ENCODE peak calls at places on chromosomes 11 and 22, in six cellular contexts. One of them, this sample, is unnamed.

GRCh38 chr11:10544491-10545470 is 3.8 kb upstream of the RNF141 start:
- DNase-seq in left lung: no peak
- DNase-seq in HCT116: no peak
- DNase-seq in fibroblast of pulmonary artery: no peak
- DNase-seq in CD8-positive, alpha-beta T cell: no peak
- DNase-seq in A549: no peak
- DNase-seq in this sample: no peak

GRCh38 chr11:13114566-13115465 is 105.7 kb downstream of the RASSF10 start:
- DNase-seq in left lung: peak
- DNase-seq in HCT116: no peak
- DNase-seq in fibroblast of pulmonary artery: no peak
- DNase-seq in CD8-positive, alpha-beta T cell: no peak
- DNase-seq in A549: peak
- DNase-seq in this sample: peak

GRCh38 chr11:124670732-124671131 is 2.8 kb downstream of the SIAE start:
- DNase-seq in left lung: no peak
- DNase-seq in HCT116: no peak
- DNase-seq in fibroblast of pulmonary artery: peak
- DNase-seq in CD8-positive, alpha-beta T cell: peak
- DNase-seq in A549: no peak
- DNase-seq in this sample: no peak

GRCh38 chr22:40808018-40808841 is 10.9 kb downstream of the SLC25A17 start:
- DNase-seq in left lung: no peak
- DNase-seq in HCT116: no peak
- DNase-seq in fibroblast of pulmonary artery: peak
- DNase-seq in CD8-positive, alpha-beta T cell: no peak
- DNase-seq in A549: no peak
- DNase-seq in this sample: no peak

GRCh38 chr22:37167176-37167980 is 17.7 kb upstream of the IL2RB start:
- DNase-seq in left lung: peak
- DNase-seq in HCT116: no peak
- DNase-seq in fibroblast of pulmonary artery: no peak
- DNase-seq in CD8-positive, alpha-beta T cell: no peak
- DNase-seq in A549: no peak
- DNase-seq in this sample: no peak

GRCh38 chr11:1868636-1869291 is 15.9 kb downstream of the LSP1 start:
- DNase-seq in left lung: no peak
- DNase-seq in HCT116: no peak
- DNase-seq in fibroblast of pulmonary artery: no peak
- DNase-seq in CD8-positive, alpha-beta T cell: no peak
- DNase-seq in A549: no peak
- DNase-seq in this sample: no peak

GRCh38 chr11:86063536-86063935 is 5.3 kb downstream of the PICALM start:
- DNase-seq in left lung: no peak
- DNase-seq in HCT116: no peak
- DNase-seq in fibroblast of pulmonary artery: no peak
- DNase-seq in CD8-positive, alpha-beta T cell: no peak
- DNase-seq in A549: no peak
- DNase-seq in this sample: no peak

GRCh38 chr11:106974831-106975230 is 43.4 kb downstream of the GUCY1A2 start:
- DNase-seq in left lung: no peak
- DNase-seq in HCT116: no peak
- DNase-seq in fibroblast of pulmonary artery: peak
- DNase-seq in CD8-positive, alpha-beta T cell: no peak
- DNase-seq in A549: no peak
- DNase-seq in this sample: no peak

GRCh38 chr11:46036009-46036408 is 85.2 kb downstream of the PHF21A start:
- DNase-seq in left lung: no peak
- DNase-seq in HCT116: no peak
- DNase-seq in fibroblast of pulmonary artery: no peak
- DNase-seq in CD8-positive, alpha-beta T cell: no peak
- DNase-seq in A549: no peak
- DNase-seq in this sample: no peak

GRCh38 chr11:59172345-59173079 is 580 bp downstream of the DTX4 start:
- DNase-seq in left lung: no peak
- DNase-seq in HCT116: no peak
- DNase-seq in fibroblast of pulmonary artery: no peak
- DNase-seq in CD8-positive, alpha-beta T cell: no peak
- DNase-seq in A549: no peak
- DNase-seq in this sample: no peak

GRCh38 chr11:95154514-95154913 is 64.9 kb downstream of the ENDOD1 start:
- DNase-seq in left lung: no peak
- DNase-seq in HCT116: peak
- DNase-seq in fibroblast of pulmonary artery: peak
- DNase-seq in CD8-positive, alpha-beta T cell: peak
- DNase-seq in A549: peak
- DNase-seq in this sample: peak

GRCh38 chr22:21044931-21045584 is 688 bp upstream of the LRRC74B start:
- DNase-seq in left lung: no peak
- DNase-seq in HCT116: no peak
- DNase-seq in fibroblast of pulmonary artery: peak
- DNase-seq in CD8-positive, alpha-beta T cell: no peak
- DNase-seq in A549: no peak
- DNase-seq in this sample: no peak

GRCh38 chr11:16081756-16082531 is 274.4 kb downstream of the SOX6 start:
- DNase-seq in left lung: no peak
- DNase-seq in HCT116: no peak
- DNase-seq in fibroblast of pulmonary artery: no peak
- DNase-seq in CD8-positive, alpha-beta T cell: no peak
- DNase-seq in A549: no peak
- DNase-seq in this sample: no peak

GRCh38 chr11:969651-970205 is 44.1 kb downstream of the AP2A2 start:
- DNase-seq in left lung: no peak
- DNase-seq in HCT116: no peak
- DNase-seq in fibroblast of pulmonary artery: no peak
- DNase-seq in CD8-positive, alpha-beta T cell: no peak
- DNase-seq in A549: no peak
- DNase-seq in this sample: no peak

GRCh38 chr22:38190581-38190980 is 9.0 kb upstream of the PLA2G6 start:
- DNase-seq in left lung: no peak
- DNase-seq in HCT116: no peak
- DNase-seq in fibroblast of pulmonary artery: no peak
- DNase-seq in CD8-positive, alpha-beta T cell: no peak
- DNase-seq in A549: no peak
- DNase-seq in this sample: no peak

GRCh38 chr11:18721576-18722292 is 4.3 kb downstream of the IGSF22 start:
- DNase-seq in left lung: peak
- DNase-seq in HCT116: peak
- DNase-seq in fibroblast of pulmonary artery: peak
- DNase-seq in CD8-positive, alpha-beta T cell: no peak
- DNase-seq in A549: peak
- DNase-seq in this sample: peak

GRCh38 chr22:50550395-50550794 is 4.7 kb downstream of the KLHDC7B start:
- DNase-seq in left lung: no peak
- DNase-seq in HCT116: no peak
- DNase-seq in fibroblast of pulmonary artery: no peak
- DNase-seq in CD8-positive, alpha-beta T cell: no peak
- DNase-seq in A549: no peak
- DNase-seq in this sample: no peak

GRCh38 chr11:79661373-79661772 is 220.5 kb upstream of the TENM4 start:
- DNase-seq in left lung: no peak
- DNase-seq in HCT116: no peak
- DNase-seq in fibroblast of pulmonary artery: no peak
- DNase-seq in CD8-positive, alpha-beta T cell: no peak
- DNase-seq in A549: no peak
- DNase-seq in this sample: no peak

GRCh38 chr11:28699701-28700100 is 591.5 kb downstream of the METTL15 start:
- DNase-seq in left lung: no peak
- DNase-seq in HCT116: no peak
- DNase-seq in fibroblast of pulmonary artery: no peak
- DNase-seq in CD8-positive, alpha-beta T cell: no peak
- DNase-seq in A549: no peak
- DNase-seq in this sample: no peak

GRCh38 chr11:111513240-111513605 is 1.0 kb upstream of the BTG4 start:
- DNase-seq in left lung: no peak
- DNase-seq in HCT116: no peak
- DNase-seq in fibroblast of pulmonary artery: no peak
- DNase-seq in CD8-positive, alpha-beta T cell: no peak
- DNase-seq in A549: no peak
- DNase-seq in this sample: no peak

GRCh38 chr11:35040221-35040942 is 98.6 kb upstream of the CD44 start:
- DNase-seq in left lung: no peak
- DNase-seq in HCT116: no peak
- DNase-seq in fibroblast of pulmonary artery: peak
- DNase-seq in CD8-positive, alpha-beta T cell: peak
- DNase-seq in A549: peak
- DNase-seq in this sample: no peak

GRCh38 chr11:8298801-8299786 is 35.4 kb upstream of the LMO1 start:
- DNase-seq in left lung: no peak
- DNase-seq in HCT116: no peak
- DNase-seq in fibroblast of pulmonary artery: no peak
- DNase-seq in CD8-positive, alpha-beta T cell: no peak
- DNase-seq in A549: no peak
- DNase-seq in this sample: no peak

GRCh38 chr22:42967933-42968332 is 47.0 kb downstream of the PACSIN2 start:
- DNase-seq in left lung: peak
- DNase-seq in HCT116: no peak
- DNase-seq in fibroblast of pulmonary artery: no peak
- DNase-seq in CD8-positive, alpha-beta T cell: no peak
- DNase-seq in A549: no peak
- DNase-seq in this sample: no peak

GRCh38 chr11:69393865-69394233 is 87.6 kb upstream of the LINC01488 start:
- DNase-seq in left lung: no peak
- DNase-seq in HCT116: no peak
- DNase-seq in fibroblast of pulmonary artery: no peak
- DNase-seq in CD8-positive, alpha-beta T cell: no peak
- DNase-seq in A549: no peak
- DNase-seq in this sample: no peak

GRCh38 chr11:77039491-77040400 is 5.5 kb downstream of the B3GNT6 start:
- DNase-seq in left lung: no peak
- DNase-seq in HCT116: no peak
- DNase-seq in fibroblast of pulmonary artery: peak
- DNase-seq in CD8-positive, alpha-beta T cell: no peak
- DNase-seq in A549: no peak
- DNase-seq in this sample: peak

GRCh38 chr11:66744485-66745355 is 15.7 kb upstream of the SPTBN2 start:
- DNase-seq in left lung: peak
- DNase-seq in HCT116: peak
- DNase-seq in fibroblast of pulmonary artery: peak
- DNase-seq in CD8-positive, alpha-beta T cell: peak
- DNase-seq in A549: peak
- DNase-seq in this sample: peak
- TF ChIP-seq CTCF in left lung: no peak
- TF ChIP-seq CTCF in HCT116: no peak
- TF ChIP-seq CTCF in fibroblast of pulmonary artery: no peak
- TF ChIP-seq CTCF in CD8-positive, alpha-beta T cell: no peak
- TF ChIP-seq CTCF in A549: no peak
- TF ChIP-seq CTCF in this sample: no peak

GRCh38 chr22:25853902-25854301 is 111.9 kb downstream of the MYO18B start:
- DNase-seq in left lung: no peak
- DNase-seq in HCT116: peak
- DNase-seq in fibroblast of pulmonary artery: no peak
- DNase-seq in CD8-positive, alpha-beta T cell: no peak
- DNase-seq in A549: peak
- DNase-seq in this sample: no peak
- TF ChIP-seq CTCF in left lung: no peak
- TF ChIP-seq CTCF in HCT116: no peak
- TF ChIP-seq CTCF in fibroblast of pulmonary artery: peak
- TF ChIP-seq CTCF in CD8-positive, alpha-beta T cell: no peak
- TF ChIP-seq CTCF in A549: no peak
- TF ChIP-seq CTCF in this sample: peak

DNA sequence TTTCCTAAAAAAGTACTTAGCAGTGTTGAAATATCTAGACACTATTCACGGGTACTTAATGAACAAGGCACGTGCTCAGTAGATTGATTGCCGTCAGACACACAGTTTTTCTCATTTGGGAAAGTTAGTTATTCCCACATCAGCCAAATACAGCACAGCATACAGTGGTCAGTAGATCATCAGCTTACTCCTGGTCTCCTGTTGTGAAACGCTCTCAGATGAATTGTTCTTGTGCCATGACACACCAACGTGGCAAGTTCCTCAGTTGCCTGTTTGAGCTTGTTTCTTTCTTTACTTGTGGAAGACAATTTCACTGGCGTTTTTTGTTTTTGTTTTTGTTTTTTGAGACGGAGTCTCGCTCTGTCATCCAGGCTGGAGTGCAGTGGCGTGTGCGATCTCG is 8.6 kb downstream of the TAB1 start:
- DNase-seq in left lung: no peak
- DNase-seq in HCT116: no peak
- DNase-seq in fibroblast of pulmonary artery: no peak
- DNase-seq in CD8-positive, alpha-beta T cell: no peak
- DNase-seq in A549: no peak
- DNase-seq in this sample: no peak
- TF ChIP-seq CTCF in left lung: no peak
- TF ChIP-seq CTCF in HCT116: no peak
- TF ChIP-seq CTCF in fibroblast of pulmonary artery: no peak
- TF ChIP-seq CTCF in CD8-positive, alpha-beta T cell: no peak
- TF ChIP-seq CTCF in A549: no peak
- TF ChIP-seq CTCF in this sample: no peak

GRCh38 chr22:44668190-44668885 is 33.7 kb upstream of the PRR5 start:
- DNase-seq in left lung: no peak
- DNase-seq in HCT116: no peak
- DNase-seq in fibroblast of pulmonary artery: no peak
- DNase-seq in CD8-positive, alpha-beta T cell: peak
- DNase-seq in A549: no peak
- DNase-seq in this sample: no peak

GRCh38 chr22:44667829-44668189 is 34.2 kb upstream of the PRR5 start:
- DNase-seq in left lung: no peak
- DNase-seq in HCT116: no peak
- DNase-seq in fibroblast of pulmonary artery: no peak
- DNase-seq in CD8-positive, alpha-beta T cell: peak
- DNase-seq in A549: no peak
- DNase-seq in this sample: no peak

GRCh38 chr22:44670220-44670983 is 31.6 kb upstream of the PRR5 start:
- DNase-seq in left lung: no peak
- DNase-seq in HCT116: no peak
- DNase-seq in fibroblast of pulmonary artery: no peak
- DNase-seq in CD8-positive, alpha-beta T cell: no peak
- DNase-seq in A549: no peak
- DNase-seq in this sample: no peak

GRCh38 chr22:44668886-44669724 is 32.9 kb upstream of the PRR5 start:
- DNase-seq in left lung: no peak
- DNase-seq in HCT116: no peak
- DNase-seq in fibroblast of pulmonary artery: no peak
- DNase-seq in CD8-positive, alpha-beta T cell: no peak
- DNase-seq in A549: no peak
- DNase-seq in this sample: no peak

DNA sequence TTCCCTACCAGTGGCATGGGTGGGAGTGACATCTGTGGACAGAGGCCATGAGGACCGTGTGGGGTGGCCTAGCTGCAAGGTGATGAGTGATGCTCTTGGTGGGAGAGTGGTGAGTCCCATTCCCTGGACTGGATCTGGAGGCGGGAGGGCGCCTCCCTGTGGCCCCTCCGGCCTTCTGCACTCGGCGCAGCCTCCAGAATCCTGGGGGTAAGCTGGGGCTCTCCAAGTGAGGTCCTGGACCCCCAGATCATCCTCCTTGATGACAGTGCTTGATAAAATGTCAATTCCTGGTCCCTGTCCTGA is 32.3 kb upstream of the PRR5 start:
- DNase-seq in left lung: no peak
- DNase-seq in HCT116: no peak
- DNase-seq in fibroblast of pulmonary artery: peak
- DNase-seq in CD8-positive, alpha-beta T cell: no peak
- DNase-seq in A549: peak
- DNase-seq in this sample: no peak
- TF ChIP-seq CTCF in left lung: no peak
- TF ChIP-seq CTCF in HCT116: no peak
- TF ChIP-seq CTCF in fibroblast of pulmonary artery: peak
- TF ChIP-seq CTCF in CD8-positive, alpha-beta T cell: peak
- TF ChIP-seq CTCF in A549: peak
- TF ChIP-seq CTCF in this sample: peak

This sample was measured in neural crest cell.